ENCODE peak calls at places on chromosome 11, in ten cellular contexts. R is RPMI7951; W is GM19239; V is stimulated activated CD8-positive, alpha-beta memory T cell treated with anti-CD3 and anti-CD28 coated beads, Interleukin-15, amount 100 ng/mL, for 48 hours; M is EL; G is tibial nerve; A is hippocampal formation; Y is occipital lobe; T is activated T-helper 1 cell treated with Interleukin-2 at 50 U/mL for 16 hours; Z is heart right ventricle. P is an unnamed sample.

GRCh38 chr11:3167143-3168119 is 2.3 kb upstream of the OSBPL5 start:
- DNase-seq in R (no peak), W (no peak), V (no peak), M (no peak), G (no peak), A (no peak), Y (no peak), T (no peak), Z (no peak), P (no peak)

GRCh38 chr11:34250732-34251639 is 106.8 kb downstream of the ABTB2 start:
- DNase-seq in R (peak), W (peak), V (peak), M (peak), G (peak), A (peak), Y (peak), T (peak), Z (peak), P (peak)

GRCh38 chr11:118305726-118306125 is 1.2 kb downstream of the CD3E start:
- DNase-seq in R (no peak), W (no peak), V (no peak), M (no peak), G (no peak), A (no peak), Y (no peak), T (peak), Z (no peak), P (no peak)

GRCh38 chr11:119340335-119341221 is at the start of gene C1QTNF5:
- DNase-seq in R (peak), W (no peak), V (no peak), M (peak), G (peak), A (peak), Y (no peak), T (no peak), Z (peak), P (peak)

GRCh38 chr11:69636512-69636866 is 4.5 kb upstream of the CCND1 start:
- DNase-seq in R (peak), W (no peak), V (no peak), M (peak), G (peak), A (peak), Y (peak), T (no peak), Z (peak), P (no peak)

GRCh38 chr11:100546714-100547113 is 140.4 kb upstream of the ARHGAP42 start:
- DNase-seq in R (peak), W (no peak), V (no peak), M (peak), G (no peak), A (no peak), Y (no peak), T (no peak), Z (no peak), P (peak)

GRCh38 chr11:134802116-134802515 is 390.1 kb upstream of the B3GAT1 start:
- DNase-seq in R (no peak), W (no peak), V (no peak), M (no peak), G (no peak), A (no peak), Y (no peak), T (no peak), Z (no peak), P (no peak)

GRCh38 chr11:113729456-113729855 is 23.3 kb upstream of the TMPRSS5 start:
- DNase-seq in R (no peak), W (no peak), V (no peak), M (no peak), G (no peak), A (no peak), Y (no peak), T (no peak), Z (no peak), P (no peak)

GRCh38 chr11:115226556-115226955 is 277.7 kb downstream of the CADM1 start:
- DNase-seq in R (peak), W (no peak), V (no peak), M (peak), G (no peak), A (no peak), Y (no peak), T (no peak), Z (no peak), P (peak)

GRCh38 chr11:61541568-61541967 is 33.0 kb downstream of the LRRC10B start:
- DNase-seq in R (peak), W (no peak), V (no peak), M (peak), G (no peak), A (no peak), Y (no peak), T (no peak), Z (no peak), P (peak)

GRCh38 chr11:11537372-11537771 is 84.4 kb downstream of the GALNT18 start:
- DNase-seq in R (no peak), W (no peak), V (no peak), M (no peak), G (no peak), A (no peak), Y (no peak), T (no peak), Z (no peak), P (no peak)

P was measured in HT1080.